ENCODE peak calls at places on chromosomes 11 and 22, in eight cellular contexts. E, H, C, L, F, W, Z and S are unnamed samples.

GRCh38 chr11:103682318-103683184 is 353.9 kb upstream of the DDI1 start:
- DNase-seq in C (peak), F (peak), L (peak), E (peak), W (peak), H (peak), Z (peak), S (peak)

GRCh38 chr11:92917927-92918326 is 51.5 kb upstream of the MTNR1B start:
- DNase-seq in W (no peak), C (no peak), L (no peak), F (no peak), E (no peak), H (no peak), Z (no peak), S (no peak)

GRCh38 chr22:35230417-35230816 is 26.9 kb upstream of the HMGXB4 start:
- DNase-seq in W (no peak), Z (no peak), E (no peak), C (no peak), F (no peak), L (no peak), H (no peak), S (no peak)

GRCh38 chr22:24843048-24843447 is 37.0 kb downstream of the SGSM1 start:
- DNase-seq in Z (no peak), H (no peak), F (no peak), W (no peak), E (no peak), C (no peak), L (no peak), S (no peak)

GRCh38 chr11:63884191-63884590 is 32.8 kb downstream of the RCOR2 start:
- DNase-seq in H (no peak), E (no peak), Z (no peak), C (no peak), W (no peak), L (no peak), F (no peak), S (no peak)

GRCh38 chr11:125063429-125064043 is 431 bp downstream of the SLC37A2 start:
- DNase-seq in F (no peak), C (no peak), H (no peak), W (no peak), Z (no peak), E (peak), L (no peak), S (no peak)

GRCh38 chr11:8229299-8230177 is 34.1 kb downstream of the LMO1 start:
- DNase-seq in Z (peak), F (no peak), E (no peak), W (no peak), L (no peak), C (no peak), H (no peak), S (peak)

GRCh38 chr22:24727218-24727851 is 47.2 kb downstream of the PIWIL3 start:
- DNase-seq in W (no peak), L (no peak), H (no peak), E (no peak), Z (no peak), C (peak), F (peak), S (peak)

GRCh38 chr22:41488076-41488475 is 19.2 kb downstream of the ACO2 start:
- DNase-seq in Z (peak), C (no peak), W (no peak), E (no peak), H (no peak), L (no peak), F (no peak), S (no peak)

GRCh38 chr22:35601743-35602633 is 15.1 kb downstream of the MB start:
- DNase-seq in F (peak), C (peak), W (no peak), E (no peak), Z (no peak), L (no peak), H (peak), S (no peak)

GRCh38 chr11:120568572-120569307 is 57.2 kb downstream of the GRIK4 start:
- DNase-seq in H (no peak), F (no peak), Z (no peak), L (no peak), C (no peak), E (no peak), W (no peak), S (peak)

GRCh38 chr11:14902650-14903350 is 10.8 kb upstream of the CYP2R1 start:
- DNase-seq in H (no peak), F (no peak), E (no peak), L (no peak), W (no peak), Z (no peak), C (no peak), S (peak)

GRCh38 chr11:132895340-132895739 is 637.0 kb downstream of the OPCML start:
- DNase-seq in W (no peak), H (no peak), L (no peak), F (no peak), E (no peak), C (no peak), Z (no peak), S (peak)

GRCh38 chr11:36018967-36019596 is 75.2 kb downstream of the LDLRAD3 start:
- DNase-seq in W (no peak), E (no peak), C (no peak), F (no peak), Z (peak), L (no peak), H (no peak), S (no peak)

GRCh38 chr11:106409201-106409600 is 331.7 kb downstream of the AASDHPPT start:
- DNase-seq in L (no peak), E (no peak), F (no peak), W (no peak), H (no peak), Z (no peak), C (no peak), S (no peak)